ENCODE peak calls at places on chromosomes 1 and 21, in six cellular contexts. Z is KG1, U is HuH-7, W is cortex of kidney, I is frontal cortex, A is pons. K is an unnamed sample.

GRCh38 chr1:15214507-15214906 is 32.5 kb upstream of the FHAD1 start:
- DNase-seq in Z (no peak), U (no peak), W (no peak), I (no peak), A (no peak), K (no peak)

GRCh38 chr1:182206628-182207239 is 145.2 kb upstream of the ZNF648 start:
- DNase-seq in Z (no peak), U (no peak), W (no peak), I (no peak), A (peak; percentile 19), K (no peak)

GRCh38 chr1:151942882-151943281 is 33.6 kb upstream of the THEM4 start:
- DNase-seq in Z (no peak), U (no peak), W (no peak), I (no peak), A (no peak), K (no peak)

GRCh38 chr21:44871576-44872265 is 1.8 kb downstream of the PTTG1IP start:
- DNase-seq in Z (no peak), U (peak; percentile 60), W (no peak), I (peak; percentile 47), A (peak; percentile 36), K (no peak)

GRCh38 chr21:36699026-36699545 is at the start of gene SIM2:
- DNase-seq in Z (no peak), U (no peak), W (no peak), I (peak; percentile 43), A (no peak), K (no peak)

GRCh38 chr1:93283496-93283895 is 62.2 kb upstream of the DR1 start:
- DNase-seq in Z (no peak), U (no peak), W (no peak), I (no peak), A (no peak), K (no peak)

GRCh38 chr1:158537609-158538008 is 16.6 kb downstream of the OR6Y1 start:
- DNase-seq in Z (no peak), U (no peak), W (no peak), I (no peak), A (no peak), K (no peak)

GRCh38 chr1:100353988-100354387 is 1.7 kb downstream of the CDC14A start:
- DNase-seq in Z (no peak), U (peak; percentile 45), W (no peak), I (no peak), A (no peak), K (no peak)

GRCh38 chr1:176717052-176717754 is 254.2 kb downstream of the PAPPA2 start:
- DNase-seq in Z (no peak), U (no peak), W (no peak), I (no peak), A (peak; percentile 49), K (no peak)

GRCh38 chr1:21338568-21339401 is 48.5 kb upstream of the ECE1 start:
- DNase-seq in Z (no peak), U (peak; percentile 80), W (no peak), I (no peak), A (no peak), K (no peak)

GRCh38 chr1:155961937-155962336 is 16.4 kb downstream of the ARHGEF2 start:
- DNase-seq in Z (no peak), U (no peak), W (no peak), I (peak; percentile 55), A (no peak), K (no peak)

GRCh38 chr21:37008705-37009104 is 2.2 kb downstream of the RIPPLY3 start:
- DNase-seq in Z (no peak), U (no peak), W (no peak), I (no peak), A (no peak), K (no peak)

GRCh38 chr1:23210351-23210785 is 6.9 kb downstream of the HTR1D start:
- DNase-seq in Z (no peak), U (no peak), W (no peak), I (no peak), A (no peak), K (no peak)

GRCh38 chr21:42059721-42060120 is 11.4 kb upstream of the UMODL1 start:
- DNase-seq in Z (no peak), U (no peak), W (no peak), I (no peak), A (no peak), K (no peak)

GRCh38 chr1:102891868-102892625 is 216.3 kb downstream of the COL11A1 start:
- DNase-seq in Z (no peak), U (no peak), W (no peak), I (no peak), A (no peak), K (no peak)

GRCh38 chr1:189654906-189655305 is 822.8 kb downstream of the BRINP3 start:
- DNase-seq in Z (no peak), U (no peak), W (no peak), I (no peak), A (no peak), K (no peak)

GRCh38 chr1:215887618-215888017 is 320.5 kb downstream of the KCTD3 start:
- DNase-seq in Z (no peak), U (no peak), W (no peak), I (no peak), A (no peak), K (no peak)

GRCh38 chr21:15370576-15370975 is 305.8 kb upstream of the NRIP1 start:
- DNase-seq in Z (no peak), U (no peak), W (no peak), I (no peak), A (no peak), K (no peak)

GRCh38 chr1:193322218-193322617 is 135.8 kb upstream of the B3GALT2 start:
- DNase-seq in Z (no peak), U (no peak), W (no peak), I (no peak), A (no peak), K (no peak)

GRCh38 chr1:159986531-159986930 is 32.5 kb upstream of the SLAMF9 start:
- DNase-seq in Z (no peak), U (no peak), W (no peak), I (no peak), A (no peak), K (no peak)

GRCh38 chr1:18066576-18066975 is 41.0 kb upstream of the IGSF21 start:
- DNase-seq in Z (no peak), U (no peak), W (no peak), I (no peak), A (no peak), K (no peak)

GRCh38 chr1:187306671-187307415 is 478.1 kb downstream of the PLA2G4A start:
- DNase-seq in Z (no peak), U (no peak), W (no peak), I (no peak), A (no peak), K (no peak)

GRCh38 chr1:55184859-55185258 is 30.3 kb downstream of the USP24 start:
- DNase-seq in Z (no peak), U (no peak), W (no peak), I (no peak), A (no peak), K (no peak)

GRCh38 chr1:212346586-212346985 is 61.4 kb downstream of the PPP2R5A start:
- DNase-seq in Z (no peak), U (no peak), W (no peak), I (no peak), A (no peak), K (no peak)

GRCh38 chr1:79323240-79324025 is 316.9 kb upstream of the ADGRL4 start:
- DNase-seq in Z (no peak), U (no peak), W (no peak), I (no peak), A (no peak), K (no peak)

K was measured in GDM1.